ENCODE peak calls at places on chromosomes 16 and 17, in four cellular contexts. A is stimulated activated CD4-positive, alpha-beta T cell treated with anti-CD3 and anti-CD28 coated beads, Interleukin-15, amount 100 ng/mL, for 1 hour; Z is EL; W is GM04504. H is an unnamed sample.

GRCh38 chr17:29143894-29144293 is 36.3 kb downstream of the MYO18A start:
- DNase-seq in A (no peak), Z (no peak), W (no peak), H (no peak)

GRCh38 chr17:3695129-3695722 is 729 bp downstream of the P2RX5 start:
- DNase-seq in A (no peak), Z (peak), W (no peak), H (no peak)

GRCh38 chr16:3577302-3577752 is at the start of gene NLRC3:
- DNase-seq in A (peak), Z (no peak), W (no peak), H (no peak)

GRCh38 chr17:50266384-50267073 is 7.7 kb upstream of the TMEM92 start:
- DNase-seq in A (no peak), Z (peak), W (peak), H (no peak)

GRCh38 chr16:49866533-49867155 is 10.7 kb upstream of the ZNF423 start:
- DNase-seq in A (no peak), Z (no peak), W (no peak), H (no peak)

GRCh38 chr16:86521236-86522197 is 11.2 kb downstream of the FOXF1 start:
- DNase-seq in A (no peak), Z (no peak), W (no peak), H (no peak)

GRCh38 chr17:67400193-67400592 is 23.1 kb downstream of the PITPNC1 start:
- DNase-seq in A (no peak), Z (no peak), W (no peak), H (no peak)

GRCh38 chr16:89958068-89958467 is 9.5 kb downstream of the DEF8 start:
- DNase-seq in A (no peak), Z (peak), W (no peak), H (no peak)

GRCh38 chr17:4800462-4801185 is 1.5 kb downstream of the C17orf114 start:
- DNase-seq in A (no peak), Z (no peak), W (no peak), H (no peak)

GRCh38 chr17:27495460-27495859 is 39.2 kb downstream of the KSR1 start:
- DNase-seq in A (no peak), Z (no peak), W (no peak), H (no peak)

GRCh38 chr16:89018605-89019158 is 41.7 kb upstream of the CBFA2T3 start:
- DNase-seq in A (no peak), Z (no peak), W (peak), H (no peak)

GRCh38 chr16:12120982-12121652 is 144.6 kb downstream of the SNX29 start:
- DNase-seq in A (no peak), Z (no peak), W (no peak), H (no peak)

GRCh38 chr16:31063843-31064611 is 10.0 kb downstream of the ZNF668 start:
- DNase-seq in A (no peak), Z (no peak), W (no peak), H (no peak)

GRCh38 chr17:6843241-6843890 is 11.8 kb upstream of the TEKT1 start:
- DNase-seq in A (no peak), Z (peak), W (no peak), H (no peak)

GRCh38 chr16:29664133-29664912 is 1.3 kb downstream of the SPN start:
- DNase-seq in A (no peak), Z (no peak), W (no peak), H (no peak)

GRCh38 chr17:16908282-16908681 is 63.6 kb downstream of the TNFRSF13B start:
- DNase-seq in A (no peak), Z (no peak), W (no peak), H (no peak)

GRCh38 chr17:68441064-68441770 is 16.1 kb downstream of the WIPI1 start:
- DNase-seq in A (no peak), Z (no peak), W (no peak), H (no peak)

GRCh38 chr17:29677139-29677834 is 54.6 kb upstream of the CORO6 start:
- DNase-seq in A (no peak), Z (no peak), W (no peak), H (no peak)

GRCh38 chr16:87108941-87109340 is 208.3 kb downstream of the C16orf95 start:
- DNase-seq in A (no peak), Z (peak), W (no peak), H (no peak)

GRCh38 chr17:67238976-67239375 is 6.0 kb downstream of the HELZ start:
- DNase-seq in A (no peak), Z (no peak), W (no peak), H (no peak)

GRCh38 chr16:84406006-84406963 is 37.9 kb downstream of the ATP2C2 start:
- DNase-seq in A (no peak), Z (no peak), W (no peak), H (no peak)

GRCh38 chr16:81283044-81283443 is 31.7 kb upstream of the GAN start:
- DNase-seq in A (no peak), Z (no peak), W (no peak), H (no peak)

GRCh38 chr17:39634384-39634871 is 2.5 kb upstream of the STARD3 start:
- DNase-seq in A (no peak), Z (peak), W (no peak), H (no peak)

GRCh38 chr16:67190041-67190440 is at the start of gene EXOC3L1:
- DNase-seq in A (no peak), Z (no peak), W (no peak), H (no peak)

GRCh38 chr17:35577826-35578194 is 561 bp downstream of the PEX12 start:
- DNase-seq in A (no peak), Z (peak), W (no peak), H (no peak)

GRCh38 chr17:50238594-50239287 is 35.5 kb upstream of the TMEM92 start:
- DNase-seq in A (no peak), Z (no peak), W (no peak), H (no peak)

GRCh38 chr16:57707331-57707730 is 12.7 kb downstream of the DRC7 start:
- DNase-seq in A (no peak), Z (no peak), W (no peak), H (no peak)

GRCh38 chr17:18033442-18034099 is 5.4 kb downstream of the ATPAF2 start:
- DNase-seq in A (no peak), Z (peak), W (no peak), H (peak)

GRCh38 chr17:40862985-40863733 is 3.9 kb downstream of the KRT12 start:
- DNase-seq in A (no peak), Z (no peak), W (no peak), H (no peak)

GRCh38 chr17:5619088-5619740 is 34.9 kb upstream of the NLRP1 start:
- DNase-seq in A (no peak), Z (no peak), W (no peak), H (no peak)

GRCh38 chr17:8156174-8156992 is 4.2 kb upstream of the PER1 start:
- DNase-seq in A (peak), Z (peak), W (peak), H (peak)